ENCODE peak calls at places on chromosomes 12 and 14, in seven cellular contexts. One of them, this sample, is unnamed.

GRCh38 chr14:24135834-24136683 is at the start of gene PSME1:
- DNase-seq in ovary: peak; percentile 94
- DNase-seq in A549: peak; percentile 86
- DNase-seq in gastrocnemius medialis: peak; percentile 94
- DNase-seq in sigmoid colon: peak; percentile 97
- DNase-seq in stomach: peak; percentile 97
- DNase-seq in heart left ventricle: peak; percentile 95
- DNase-seq in this sample: peak; percentile 98

GRCh38 chr12:108629824-108630476 is 3.7 kb downstream of the SELPLG start:
- DNase-seq in stomach: no peak
- DNase-seq in sigmoid colon: no peak
- DNase-seq in A549: peak; percentile 58
- DNase-seq in gastrocnemius medialis: no peak
- DNase-seq in ovary: no peak
- DNase-seq in heart left ventricle: peak; percentile 28
- DNase-seq in this sample: no peak

GRCh38 chr14:65631040-65631439 is 218.5 kb downstream of the FUT8 start:
- DNase-seq in gastrocnemius medialis: no peak
- DNase-seq in stomach: no peak
- DNase-seq in sigmoid colon: no peak
- DNase-seq in ovary: no peak
- DNase-seq in heart left ventricle: no peak
- DNase-seq in A549: no peak
- DNase-seq in this sample: no peak

GRCh38 chr14:76917158-76917596 is 91.0 kb downstream of the LRRC74A start:
- DNase-seq in heart left ventricle: peak; percentile 57
- DNase-seq in ovary: no peak
- DNase-seq in A549: peak; percentile 88
- DNase-seq in gastrocnemius medialis: peak; percentile 59
- DNase-seq in sigmoid colon: peak; percentile 76
- DNase-seq in stomach: peak; percentile 65
- DNase-seq in this sample: no peak

GRCh38 chr12:26007563-26007962 is 49.1 kb downstream of the RASSF8 start:
- DNase-seq in sigmoid colon: no peak
- DNase-seq in stomach: no peak
- DNase-seq in A549: no peak
- DNase-seq in heart left ventricle: no peak
- DNase-seq in ovary: no peak
- DNase-seq in gastrocnemius medialis: no peak
- DNase-seq in this sample: no peak

GRCh38 chr14:50533314-50533705 is 941 bp upstream of the MAP4K5 start:
- DNase-seq in gastrocnemius medialis: no peak
- DNase-seq in A549: no peak
- DNase-seq in heart left ventricle: no peak
- DNase-seq in stomach: no peak
- DNase-seq in ovary: no peak
- DNase-seq in sigmoid colon: no peak
- DNase-seq in this sample: no peak

GRCh38 chr12:128792881-128793280 is 30.9 kb downstream of the SLC15A4 start:
- DNase-seq in heart left ventricle: no peak
- DNase-seq in ovary: no peak
- DNase-seq in sigmoid colon: peak; percentile 32
- DNase-seq in A549: no peak
- DNase-seq in stomach: peak; percentile 13
- DNase-seq in gastrocnemius medialis: no peak
- DNase-seq in this sample: no peak

GRCh38 chr14:99234982-99235491 is 37.0 kb downstream of the BCL11B start:
- DNase-seq in sigmoid colon: no peak
- DNase-seq in stomach: no peak
- DNase-seq in ovary: peak; percentile 24
- DNase-seq in heart left ventricle: no peak
- DNase-seq in gastrocnemius medialis: no peak
- DNase-seq in A549: no peak
- DNase-seq in this sample: no peak

GRCh38 chr12:15146585-15146984 is 74.6 kb downstream of the RERG start:
- DNase-seq in ovary: peak; percentile 19
- DNase-seq in stomach: no peak
- DNase-seq in gastrocnemius medialis: no peak
- DNase-seq in sigmoid colon: no peak
- DNase-seq in heart left ventricle: no peak
- DNase-seq in A549: no peak
- DNase-seq in this sample: no peak

GRCh38 chr12:78683031-78683430 is 181.5 kb upstream of the SYT1 start:
- DNase-seq in ovary: no peak
- DNase-seq in stomach: no peak
- DNase-seq in A549: no peak
- DNase-seq in heart left ventricle: no peak
- DNase-seq in gastrocnemius medialis: no peak
- DNase-seq in sigmoid colon: no peak
- DNase-seq in this sample: no peak

GRCh38 chr14:54776361-54777001 is 126.1 kb downstream of the GCH1 start:
- DNase-seq in heart left ventricle: peak; percentile 65
- DNase-seq in gastrocnemius medialis: peak; percentile 43
- DNase-seq in ovary: no peak
- DNase-seq in A549: no peak
- DNase-seq in stomach: no peak
- DNase-seq in sigmoid colon: peak; percentile 69
- DNase-seq in this sample: peak; percentile 39

GRCh38 chr12:47776471-47777143 is 3.6 kb downstream of the SLC48A1 start:
- DNase-seq in heart left ventricle: no peak
- DNase-seq in A549: no peak
- DNase-seq in ovary: no peak
- DNase-seq in gastrocnemius medialis: no peak
- DNase-seq in sigmoid colon: peak; percentile 67
- DNase-seq in stomach: no peak
- DNase-seq in this sample: no peak

GRCh38 chr12:34598352-34598827 is 576.1 kb downstream of the ALG10 start:
- DNase-seq in heart left ventricle: no peak
- DNase-seq in gastrocnemius medialis: no peak
- DNase-seq in A549: no peak
- DNase-seq in ovary: no peak
- DNase-seq in sigmoid colon: peak; percentile 44
- DNase-seq in stomach: no peak
- DNase-seq in this sample: peak; percentile 70

GRCh38 chr12:64006211-64006610 is 161.7 kb downstream of the SRGAP1 start:
- DNase-seq in heart left ventricle: no peak
- DNase-seq in A549: no peak
- DNase-seq in stomach: no peak
- DNase-seq in ovary: no peak
- DNase-seq in sigmoid colon: no peak
- DNase-seq in gastrocnemius medialis: no peak
- DNase-seq in this sample: no peak

GRCh38 chr12:124720687-124721500 is 142.8 kb downstream of the SCARB1 start:
- DNase-seq in gastrocnemius medialis: peak; percentile 32
- DNase-seq in ovary: no peak
- DNase-seq in stomach: peak; percentile 68
- DNase-seq in heart left ventricle: peak; percentile 57
- DNase-seq in A549: peak; percentile 59
- DNase-seq in sigmoid colon: peak; percentile 88
- DNase-seq in this sample: no peak

GRCh38 chr14:104856869-104857860 is 7.9 kb upstream of the CEP170B start:
- DNase-seq in ovary: no peak
- DNase-seq in A549: no peak
- DNase-seq in heart left ventricle: no peak
- DNase-seq in sigmoid colon: no peak
- DNase-seq in gastrocnemius medialis: no peak
- DNase-seq in stomach: no peak
- DNase-seq in this sample: no peak

GRCh38 chr12:107780298-107780697 is 5.8 kb downstream of the ASCL4 start:
- DNase-seq in sigmoid colon: no peak
- DNase-seq in A549: no peak
- DNase-seq in gastrocnemius medialis: no peak
- DNase-seq in heart left ventricle: no peak
- DNase-seq in stomach: no peak
- DNase-seq in ovary: no peak
- DNase-seq in this sample: no peak

GRCh38 chr14:61889914-61890351 is 127.7 kb downstream of the SNAPC1 start:
- DNase-seq in heart left ventricle: no peak
- DNase-seq in stomach: no peak
- DNase-seq in sigmoid colon: no peak
- DNase-seq in A549: no peak
- DNase-seq in ovary: no peak
- DNase-seq in gastrocnemius medialis: no peak
- DNase-seq in this sample: no peak

GRCh38 chr14:104723651-104724406 is at the start of gene ADSS1:
- DNase-seq in stomach: peak; percentile 68
- DNase-seq in sigmoid colon: no peak
- DNase-seq in heart left ventricle: peak; percentile 82
- DNase-seq in gastrocnemius medialis: peak; percentile 79
- DNase-seq in A549: peak; percentile 74
- DNase-seq in ovary: peak; percentile 36
- DNase-seq in this sample: no peak

GRCh38 chr14:61759878-61760277 is 2.3 kb upstream of the SNAPC1 start:
- DNase-seq in heart left ventricle: no peak
- DNase-seq in A549: no peak
- DNase-seq in sigmoid colon: no peak
- DNase-seq in ovary: no peak
- DNase-seq in gastrocnemius medialis: no peak
- DNase-seq in stomach: no peak
- DNase-seq in this sample: no peak

GRCh38 chr12:7645395-7646177 is 20.1 kb downstream of the APOBEC1 start:
- DNase-seq in heart left ventricle: no peak
- DNase-seq in A549: peak; percentile 42
- DNase-seq in stomach: no peak
- DNase-seq in gastrocnemius medialis: no peak
- DNase-seq in ovary: no peak
- DNase-seq in sigmoid colon: no peak
- DNase-seq in this sample: no peak

GRCh38 chr12:7716391-7716790 is 5.2 kb downstream of the DPPA3 start:
- DNase-seq in A549: peak; percentile 43
- DNase-seq in ovary: no peak
- DNase-seq in sigmoid colon: no peak
- DNase-seq in stomach: no peak
- DNase-seq in gastrocnemius medialis: no peak
- DNase-seq in heart left ventricle: no peak
- DNase-seq in this sample: no peak

GRCh38 chr14:39266589-39266870 is 32.8 kb downstream of the MIA2 start:
- DNase-seq in A549: peak; percentile 70
- DNase-seq in heart left ventricle: peak; percentile 59
- DNase-seq in ovary: peak; percentile 53
- DNase-seq in gastrocnemius medialis: no peak
- DNase-seq in stomach: peak; percentile 90
- DNase-seq in sigmoid colon: peak; percentile 80
- DNase-seq in this sample: peak; percentile 45

DNA sequence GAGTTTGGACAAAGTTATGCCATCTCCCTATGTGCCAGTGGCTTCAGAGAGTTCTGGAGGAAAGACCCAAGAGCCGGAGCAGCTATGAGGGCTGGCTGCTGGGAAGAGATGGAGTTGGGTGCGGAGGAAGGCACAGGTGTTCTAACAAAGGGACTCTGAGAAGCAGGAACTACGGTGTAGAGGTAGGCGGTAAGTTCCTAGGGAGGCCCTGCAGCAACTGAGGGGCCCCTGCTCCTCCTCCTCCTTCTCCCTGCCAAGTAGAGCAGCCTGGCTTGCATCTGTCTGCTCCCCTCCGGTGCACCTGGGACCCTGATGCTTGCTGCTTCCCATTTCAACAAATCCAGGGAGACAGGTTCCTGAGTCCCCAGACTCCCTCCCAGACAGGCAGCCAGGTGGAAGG is 81.3 kb downstream of the ARL6IP4 start:
- DNase-seq in gastrocnemius medialis: no peak
- DNase-seq in heart left ventricle: no peak
- DNase-seq in A549: no peak
- DNase-seq in sigmoid colon: no peak
- DNase-seq in ovary: no peak
- DNase-seq in stomach: no peak
- DNase-seq in this sample: no peak
- TF ChIP-seq POLR2A in gastrocnemius medialis: no peak
- TF ChIP-seq POLR2A in heart left ventricle: no peak
- TF ChIP-seq POLR2A in A549: no peak
- TF ChIP-seq POLR2A in sigmoid colon: no peak
- TF ChIP-seq POLR2A in ovary: no peak
- TF ChIP-seq POLR2A in stomach: no peak
- TF ChIP-seq POLR2A in this sample: no peak

DNA sequence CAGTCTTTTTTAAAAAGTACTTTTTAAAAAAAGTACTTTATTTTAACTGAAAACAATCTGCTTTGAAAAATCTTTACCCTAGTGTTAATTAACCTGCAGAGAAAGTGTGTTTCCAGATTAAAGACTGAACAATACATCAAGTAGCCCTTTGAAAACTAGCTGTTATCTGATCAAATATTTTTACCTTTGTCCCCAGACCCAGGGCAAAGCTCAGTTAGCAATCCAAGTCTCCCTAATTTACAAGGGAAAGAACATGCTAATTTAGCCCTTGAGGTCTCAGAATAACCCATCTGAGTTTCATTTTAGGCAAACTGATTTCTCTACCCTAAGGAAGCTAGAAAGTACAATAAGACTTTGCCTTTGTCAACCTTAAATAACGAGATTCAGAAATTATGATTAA is 91.2 kb downstream of the PPM1H start:
- DNase-seq in sigmoid colon: no peak
- DNase-seq in A549: no peak
- DNase-seq in ovary: no peak
- DNase-seq in stomach: no peak
- DNase-seq in gastrocnemius medialis: no peak
- DNase-seq in heart left ventricle: no peak
- DNase-seq in this sample: no peak
- H3K4me3 ChIP-seq in sigmoid colon: no peak overlapping the region
- H3K4me3 ChIP-seq in A549: no peak overlapping the region
- H3K4me3 ChIP-seq in ovary: no peak overlapping the region
- H3K4me3 ChIP-seq in stomach: no peak overlapping the region
- H3K4me3 ChIP-seq in gastrocnemius medialis: no peak overlapping the region
- H3K4me3 ChIP-seq in heart left ventricle: no peak overlapping the region
- H3K4me3 ChIP-seq in this sample: no peak overlapping the region

GRCh38 chr14:95064734-95065133 is 92.6 kb downstream of the DICER1 start:
- DNase-seq in stomach: peak; percentile 5
- DNase-seq in A549: no peak
- DNase-seq in heart left ventricle: no peak
- DNase-seq in sigmoid colon: peak; percentile 22
- DNase-seq in ovary: no peak
- DNase-seq in gastrocnemius medialis: no peak
- DNase-seq in this sample: peak; percentile 58
- TF ChIP-seq POLR2A in stomach: no peak
- TF ChIP-seq POLR2A in A549: no peak
- TF ChIP-seq POLR2A in heart left ventricle: no peak
- TF ChIP-seq POLR2A in sigmoid colon: no peak
- TF ChIP-seq POLR2A in ovary: no peak
- TF ChIP-seq POLR2A in gastrocnemius medialis: no peak
- TF ChIP-seq POLR2A in this sample: no peak

GRCh38 chr12:52945389-52946232 is 3.3 kb upstream of the KRT18 start:
- DNase-seq in ovary: no peak
- DNase-seq in sigmoid colon: no peak
- DNase-seq in gastrocnemius medialis: no peak
- DNase-seq in A549: peak; percentile 94
- DNase-seq in stomach: peak; percentile 62
- DNase-seq in heart left ventricle: no peak
- DNase-seq in this sample: no peak

GRCh38 chr12:52947738-52948423 is 1.0 kb upstream of the KRT18 start:
- DNase-seq in sigmoid colon: no peak
- DNase-seq in ovary: no peak
- DNase-seq in stomach: no peak
- DNase-seq in heart left ventricle: no peak
- DNase-seq in gastrocnemius medialis: no peak
- DNase-seq in A549: no peak
- DNase-seq in this sample: no peak

GRCh38 chr12:52944683-52945388 is 4.1 kb upstream of the KRT18 start:
- DNase-seq in stomach: no peak
- DNase-seq in heart left ventricle: no peak
- DNase-seq in A549: no peak
- DNase-seq in gastrocnemius medialis: no peak
- DNase-seq in sigmoid colon: no peak
- DNase-seq in ovary: no peak
- DNase-seq in this sample: no peak

GRCh38 chr12:52946797-52947547 is 1.9 kb upstream of the KRT18 start:
- DNase-seq in stomach: peak; percentile 55
- DNase-seq in sigmoid colon: no peak
- DNase-seq in A549: peak; percentile 44
- DNase-seq in heart left ventricle: no peak
- DNase-seq in ovary: no peak
- DNase-seq in gastrocnemius medialis: no peak
- DNase-seq in this sample: no peak

GRCh38 chr12:52946334-52946733 is 2.6 kb upstream of the KRT18 start:
- DNase-seq in sigmoid colon: no peak
- DNase-seq in stomach: no peak
- DNase-seq in A549: no peak
- DNase-seq in ovary: no peak
- DNase-seq in heart left ventricle: no peak
- DNase-seq in gastrocnemius medialis: no peak
- DNase-seq in this sample: no peak
- H3K4me3 ChIP-seq in sigmoid colon: no peak overlapping the region
- H3K4me3 ChIP-seq in stomach: no peak overlapping the region
- H3K4me3 ChIP-seq in A549: no peak overlapping the region
- H3K4me3 ChIP-seq in ovary: no peak overlapping the region
- H3K4me3 ChIP-seq in heart left ventricle: no peak overlapping the region
- H3K4me3 ChIP-seq in gastrocnemius medialis: no peak overlapping the region
- H3K4me3 ChIP-seq in this sample: no peak overlapping the region